ENCODE peak calls at places on chromosomes 1 and 21, in five cellular contexts. One of them, this sample, is unnamed. For H3K4me1, the result is how much of the 10 kb centered on the place peaks cover.

GRCh38 chr1:200535605-200536004 is 84.9 kb downstream of the KIF14 start:
- DNase-seq in thoracic aorta: no peak
- DNase-seq in CD4-positive, alpha-beta memory T cell: peak
- DNase-seq in MM.1S: peak
- DNase-seq in aorta: no peak
- DNase-seq in this sample: no peak

GRCh38 chr1:173249349-173249748 is 42.2 kb upstream of the TNFSF4 start:
- DNase-seq in MM.1S: no peak
- DNase-seq in CD4-positive, alpha-beta memory T cell: no peak
- DNase-seq in thoracic aorta: no peak
- DNase-seq in aorta: no peak
- DNase-seq in this sample: no peak

GRCh38 chr21:44331650-44332306 is 7.4 kb downstream of the CFAP410 start:
- DNase-seq in MM.1S: no peak
- DNase-seq in thoracic aorta: no peak
- DNase-seq in CD4-positive, alpha-beta memory T cell: no peak
- DNase-seq in aorta: no peak
- DNase-seq in this sample: no peak

GRCh38 chr1:201153474-201154388 is 543 bp downstream of the TMEM9 start:
- DNase-seq in thoracic aorta: no peak
- DNase-seq in aorta: no peak
- DNase-seq in CD4-positive, alpha-beta memory T cell: no peak
- DNase-seq in MM.1S: no peak
- DNase-seq in this sample: peak

GRCh38 chr1:236575523-236575922 is 28.8 kb downstream of the HEATR1 start:
- DNase-seq in aorta: no peak
- DNase-seq in MM.1S: no peak
- DNase-seq in CD4-positive, alpha-beta memory T cell: no peak
- DNase-seq in thoracic aorta: no peak
- DNase-seq in this sample: no peak

GRCh38 chr1:100506221-100506620 is 31.7 kb upstream of the GPR88 start:
- DNase-seq in aorta: no peak
- DNase-seq in CD4-positive, alpha-beta memory T cell: no peak
- DNase-seq in MM.1S: no peak
- DNase-seq in thoracic aorta: no peak
- DNase-seq in this sample: no peak

GRCh38 chr1:18668750-18669404 is 38.2 kb downstream of the PAX7 start:
- DNase-seq in CD4-positive, alpha-beta memory T cell: no peak
- DNase-seq in aorta: no peak
- DNase-seq in thoracic aorta: no peak
- DNase-seq in MM.1S: no peak
- DNase-seq in this sample: peak

GRCh38 chr1:234844479-234845031 is 234.6 kb upstream of the IRF2BP2 start:
- DNase-seq in MM.1S: peak
- DNase-seq in thoracic aorta: no peak
- DNase-seq in aorta: no peak
- DNase-seq in CD4-positive, alpha-beta memory T cell: peak
- DNase-seq in this sample: no peak

GRCh38 chr1:36658838-36659237 is 176.1 kb upstream of the CSF3R start:
- DNase-seq in thoracic aorta: no peak
- DNase-seq in MM.1S: no peak
- DNase-seq in CD4-positive, alpha-beta memory T cell: no peak
- DNase-seq in aorta: no peak
- DNase-seq in this sample: no peak

GRCh38 chr1:225469051-225469450 is 41.2 kb upstream of the LBR start:
- DNase-seq in thoracic aorta: no peak
- DNase-seq in CD4-positive, alpha-beta memory T cell: no peak
- DNase-seq in MM.1S: no peak
- DNase-seq in aorta: peak
- DNase-seq in this sample: peak

GRCh38 chr1:183239793-183240625 is 53.9 kb downstream of the LAMC2 start:
- DNase-seq in CD4-positive, alpha-beta memory T cell: no peak
- DNase-seq in aorta: no peak
- DNase-seq in thoracic aorta: no peak
- DNase-seq in MM.1S: no peak
- DNase-seq in this sample: no peak

GRCh38 chr1:239287296-239287695 is 99.1 kb upstream of the CHRM3 start:
- DNase-seq in MM.1S: no peak
- DNase-seq in CD4-positive, alpha-beta memory T cell: no peak
- DNase-seq in aorta: no peak
- DNase-seq in thoracic aorta: no peak
- DNase-seq in this sample: no peak

GRCh38 chr1:240234477-240235225 is 143.0 kb downstream of the FMN2 start:
- DNase-seq in aorta: no peak
- DNase-seq in MM.1S: no peak
- DNase-seq in thoracic aorta: no peak
- DNase-seq in CD4-positive, alpha-beta memory T cell: no peak
- DNase-seq in this sample: no peak

GRCh38 chr21:44908496-44908895 is 12.2 kb downstream of the ITGB2 start:
- DNase-seq in CD4-positive, alpha-beta memory T cell: no peak
- DNase-seq in aorta: no peak
- DNase-seq in MM.1S: no peak
- DNase-seq in thoracic aorta: no peak
- DNase-seq in this sample: peak

GRCh38 chr21:21010228-21010627 is 12.0 kb downstream of the NCAM2 start:
- DNase-seq in CD4-positive, alpha-beta memory T cell: no peak
- DNase-seq in MM.1S: no peak
- DNase-seq in aorta: no peak
- DNase-seq in thoracic aorta: no peak
- DNase-seq in this sample: no peak

GRCh38 chr1:147630447-147630846 is 39.9 kb downstream of the ACP6 start:
- DNase-seq in CD4-positive, alpha-beta memory T cell: no peak
- DNase-seq in thoracic aorta: no peak
- DNase-seq in aorta: no peak
- DNase-seq in MM.1S: no peak
- DNase-seq in this sample: no peak

GRCh38 chr1:94792876-94793605 is 27.1 kb upstream of the SLC44A3 start:
- DNase-seq in MM.1S: no peak
- DNase-seq in CD4-positive, alpha-beta memory T cell: no peak
- DNase-seq in thoracic aorta: no peak
- DNase-seq in aorta: no peak
- DNase-seq in this sample: no peak

GRCh38 chr1:30880631-30881155 is 27.9 kb downstream of the SDC3 start:
- DNase-seq in thoracic aorta: no peak
- DNase-seq in CD4-positive, alpha-beta memory T cell: no peak
- DNase-seq in MM.1S: no peak
- DNase-seq in aorta: no peak
- DNase-seq in this sample: peak

GRCh38 chr1:30881266-30882181 is 27.0 kb downstream of the SDC3 start:
- DNase-seq in MM.1S: no peak
- DNase-seq in CD4-positive, alpha-beta memory T cell: no peak
- DNase-seq in aorta: no peak
- DNase-seq in thoracic aorta: no peak
- DNase-seq in this sample: no peak

GRCh38 chr1:30884723-30885122 is 23.8 kb downstream of the SDC3 start:
- DNase-seq in aorta: no peak
- DNase-seq in thoracic aorta: no peak
- DNase-seq in CD4-positive, alpha-beta memory T cell: no peak
- DNase-seq in MM.1S: no peak
- DNase-seq in this sample: no peak

GRCh38 chr1:30883389-30884172 is 25.0 kb downstream of the SDC3 start:
- DNase-seq in MM.1S: no peak
- DNase-seq in aorta: no peak
- DNase-seq in CD4-positive, alpha-beta memory T cell: no peak
- DNase-seq in thoracic aorta: no peak
- DNase-seq in this sample: peak

GRCh38 chr1:30882678-30883388 is 25.7 kb downstream of the SDC3 start:
- DNase-seq in MM.1S: no peak
- DNase-seq in aorta: no peak
- DNase-seq in thoracic aorta: no peak
- DNase-seq in CD4-positive, alpha-beta memory T cell: no peak
- DNase-seq in this sample: peak
- H3K4me1 ChIP-seq in MM.1S: under half
- H3K4me1 ChIP-seq in aorta: under half
- H3K4me1 ChIP-seq in thoracic aorta: half or more
- H3K4me1 ChIP-seq in CD4-positive, alpha-beta memory T cell: under half
- H3K4me1 ChIP-seq in this sample: under half

GRCh38 chr1:51240096-51240495 is 4.0 kb downstream of the RNF11 start:
- DNase-seq in MM.1S: no peak
- DNase-seq in aorta: no peak
- DNase-seq in CD4-positive, alpha-beta memory T cell: no peak
- DNase-seq in thoracic aorta: no peak
- DNase-seq in this sample: no peak
- H3K4me1 ChIP-seq in MM.1S: under half
- H3K4me1 ChIP-seq in aorta: under half
- H3K4me1 ChIP-seq in CD4-positive, alpha-beta memory T cell: half or more
- H3K4me1 ChIP-seq in thoracic aorta: half or more
- H3K4me1 ChIP-seq in this sample: under half

DNA sequence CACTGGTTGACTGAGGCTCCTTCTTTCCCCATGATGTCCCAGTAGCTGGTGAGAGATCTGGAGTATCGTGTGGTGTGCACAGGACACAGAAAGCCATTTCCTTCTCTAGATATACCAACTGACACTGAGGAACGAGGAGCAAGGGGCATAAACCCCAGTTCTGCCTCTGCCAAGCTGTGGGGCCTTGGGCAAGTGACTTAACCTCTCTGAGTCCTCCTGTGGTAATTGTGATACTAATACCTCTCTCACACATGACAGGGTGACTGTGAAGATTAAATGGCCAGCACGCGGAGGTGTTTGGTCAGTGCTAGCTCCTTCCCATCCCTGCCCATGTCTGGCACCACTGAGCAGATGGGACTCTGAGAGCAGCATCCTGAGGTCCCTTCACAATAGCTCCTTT is 26.3 kb upstream of the TCEA3 start:
- DNase-seq in CD4-positive, alpha-beta memory T cell: no peak
- DNase-seq in MM.1S: no peak
- DNase-seq in aorta: no peak
- DNase-seq in thoracic aorta: no peak
- DNase-seq in this sample: no peak
- H3K4me1 ChIP-seq in CD4-positive, alpha-beta memory T cell: under half
- H3K4me1 ChIP-seq in MM.1S: under half
- H3K4me1 ChIP-seq in aorta: under half
- H3K4me1 ChIP-seq in thoracic aorta: under half
- H3K4me1 ChIP-seq in this sample: under half

GRCh38 chr1:26020941-26021646 is 481 bp upstream of the EXTL1 start:
- DNase-seq in MM.1S: no peak
- DNase-seq in thoracic aorta: no peak
- DNase-seq in aorta: no peak
- DNase-seq in CD4-positive, alpha-beta memory T cell: no peak
- DNase-seq in this sample: no peak
- H3K4me1 ChIP-seq in MM.1S: under half
- H3K4me1 ChIP-seq in thoracic aorta: under half
- H3K4me1 ChIP-seq in aorta: under half
- H3K4me1 ChIP-seq in CD4-positive, alpha-beta memory T cell: under half
- H3K4me1 ChIP-seq in this sample: under half

DNA sequence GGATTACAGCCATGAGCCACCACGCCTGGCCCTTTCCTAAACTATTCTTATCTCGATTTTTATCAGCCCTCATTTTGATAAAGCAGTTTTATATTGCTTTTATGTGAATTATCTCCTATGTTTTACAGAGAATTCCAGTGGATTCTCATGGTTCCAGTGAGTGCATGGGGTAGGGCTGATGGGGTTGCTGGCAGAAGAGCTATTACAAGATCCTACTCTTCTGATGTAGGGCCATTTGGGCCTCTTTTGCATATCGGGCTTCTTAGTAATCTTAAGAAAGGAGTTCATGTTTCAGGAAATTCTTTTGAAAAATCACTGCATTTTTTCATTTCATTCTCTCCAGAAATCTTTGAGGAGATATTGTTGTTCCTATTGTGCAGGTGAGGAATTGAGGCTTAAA is 187.7 kb downstream of the PBX1 start:
- DNase-seq in aorta: no peak
- DNase-seq in MM.1S: no peak
- DNase-seq in CD4-positive, alpha-beta memory T cell: no peak
- DNase-seq in thoracic aorta: no peak
- DNase-seq in this sample: no peak
- H3K4me1 ChIP-seq in aorta: under half
- H3K4me1 ChIP-seq in MM.1S: under half
- H3K4me1 ChIP-seq in CD4-positive, alpha-beta memory T cell: under half
- H3K4me1 ChIP-seq in thoracic aorta: under half
- H3K4me1 ChIP-seq in this sample: under half

DNA sequence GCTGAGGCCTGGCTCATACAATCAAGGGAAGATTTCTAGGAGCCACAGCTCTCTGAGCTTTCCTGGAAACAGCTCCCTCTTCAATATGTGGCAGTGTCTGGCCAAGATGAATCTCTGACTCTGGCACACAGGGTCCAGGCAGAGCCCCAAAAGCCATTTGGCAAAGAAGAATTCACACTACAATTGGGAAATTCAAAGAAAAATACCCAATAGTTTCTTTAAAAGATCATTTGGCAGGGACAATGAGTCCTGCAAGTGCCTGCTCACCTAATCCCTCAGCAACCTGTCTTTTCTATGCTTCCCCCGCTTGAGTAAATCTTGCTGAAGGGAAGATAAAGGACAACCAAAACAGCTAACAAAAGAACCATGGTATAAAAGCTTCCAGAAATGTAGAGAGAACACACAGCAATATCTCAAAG is 124.6 kb downstream of the TGFBR3 start:
- DNase-seq in MM.1S: no peak
- DNase-seq in thoracic aorta: no peak
- DNase-seq in CD4-positive, alpha-beta memory T cell: no peak
- DNase-seq in aorta: no peak
- DNase-seq in this sample: no peak
- H3K4me1 ChIP-seq in MM.1S: under half
- H3K4me1 ChIP-seq in thoracic aorta: under half
- H3K4me1 ChIP-seq in CD4-positive, alpha-beta memory T cell: under half
- H3K4me1 ChIP-seq in aorta: under half
- H3K4me1 ChIP-seq in this sample: under half

GRCh38 chr1:41480204-41481108 is 4.0 kb downstream of the EDN2 start:
- DNase-seq in MM.1S: no peak
- DNase-seq in aorta: peak
- DNase-seq in CD4-positive, alpha-beta memory T cell: no peak
- DNase-seq in thoracic aorta: no peak
- DNase-seq in this sample: no peak
- H3K4me1 ChIP-seq in MM.1S: under half
- H3K4me1 ChIP-seq in aorta: under half
- H3K4me1 ChIP-seq in CD4-positive, alpha-beta memory T cell: under half
- H3K4me1 ChIP-seq in thoracic aorta: half or more
- H3K4me1 ChIP-seq in this sample: under half

DNA sequence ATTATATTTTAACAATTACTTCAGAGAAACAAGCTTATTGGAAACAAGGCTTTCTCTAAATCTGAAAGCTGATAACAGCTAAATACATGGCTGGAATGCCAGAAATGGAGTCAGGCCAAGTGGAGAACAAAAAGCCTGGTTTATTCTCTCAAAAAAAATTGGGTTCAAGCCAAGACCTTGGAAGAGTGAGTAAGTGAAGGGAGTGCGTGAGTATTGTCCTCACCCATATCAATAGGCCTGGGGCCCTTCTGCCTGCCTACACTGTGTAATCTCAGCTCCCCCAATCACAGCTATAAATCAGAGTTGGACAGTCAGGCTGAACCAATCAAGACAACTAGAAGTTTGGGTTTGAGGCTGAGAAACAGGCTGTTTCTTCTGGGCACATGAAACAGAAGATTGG is 7.4 kb downstream of the KYAT3 start:
- DNase-seq in thoracic aorta: no peak
- DNase-seq in CD4-positive, alpha-beta memory T cell: no peak
- DNase-seq in aorta: no peak
- DNase-seq in MM.1S: no peak
- DNase-seq in this sample: no peak
- H3K4me1 ChIP-seq in thoracic aorta: under half
- H3K4me1 ChIP-seq in CD4-positive, alpha-beta memory T cell: half or more
- H3K4me1 ChIP-seq in aorta: under half
- H3K4me1 ChIP-seq in MM.1S: under half
- H3K4me1 ChIP-seq in this sample: under half

GRCh38 chr1:10942542-10942912 is 69.9 kb upstream of the TARDBP start:
- DNase-seq in thoracic aorta: no peak
- DNase-seq in MM.1S: no peak
- DNase-seq in aorta: no peak
- DNase-seq in CD4-positive, alpha-beta memory T cell: no peak
- DNase-seq in this sample: peak
- H3K4me1 ChIP-seq in thoracic aorta: under half
- H3K4me1 ChIP-seq in MM.1S: under half
- H3K4me1 ChIP-seq in aorta: under half
- H3K4me1 ChIP-seq in CD4-positive, alpha-beta memory T cell: under half
- H3K4me1 ChIP-seq in this sample: under half

This sample was measured in left lung.